ENCODE peak calls at places on chromosomes 5 and 9, in four cellular contexts. One of them, this sample, is unnamed.

GRCh38 chr9:34505370-34506120 is 17.2 kb downstream of the ENHO start:
- DNase-seq in PC-9: no peak
- DNase-seq in cardiac fibroblast: no peak
- DNase-seq in GM23338: no peak
- DNase-seq in this sample: no peak

GRCh38 chr5:34959323-34959722 is 30.0 kb downstream of the DNAJC21 start:
- DNase-seq in PC-9: peak; percentile 86
- DNase-seq in cardiac fibroblast: peak; percentile 15
- DNase-seq in GM23338: no peak
- DNase-seq in this sample: no peak

GRCh38 chr5:78328585-78329173 is 31.7 kb upstream of the SCAMP1 start:
- DNase-seq in PC-9: no peak
- DNase-seq in cardiac fibroblast: peak; percentile 50
- DNase-seq in GM23338: no peak
- DNase-seq in this sample: no peak

GRCh38 chr5:131379723-131380122 is 115.9 kb downstream of the CDC42SE2 start:
- DNase-seq in PC-9: no peak
- DNase-seq in cardiac fibroblast: peak; percentile 91
- DNase-seq in GM23338: no peak
- DNase-seq in this sample: no peak

GRCh38 chr5:172586118-172587060 is 54.7 kb upstream of the NEURL1B start:
- DNase-seq in PC-9: no peak
- DNase-seq in cardiac fibroblast: no peak
- DNase-seq in GM23338: peak; percentile 87
- DNase-seq in this sample: no peak

GRCh38 chr9:136220017-136220729 is 15.2 kb upstream of the LHX3 start:
- DNase-seq in PC-9: peak; percentile 63
- DNase-seq in cardiac fibroblast: peak; percentile 16
- DNase-seq in GM23338: no peak
- DNase-seq in this sample: no peak

GRCh38 chr5:52657231-52657645 is 130.5 kb upstream of the ITGA1 start:
- DNase-seq in PC-9: peak; percentile 43
- DNase-seq in cardiac fibroblast: peak; percentile 69
- DNase-seq in GM23338: peak; percentile 77
- DNase-seq in this sample: no peak

GRCh38 chr5:20469792-20470191 is 481.8 kb upstream of the CDH18 start:
- DNase-seq in PC-9: no peak
- DNase-seq in cardiac fibroblast: no peak
- DNase-seq in GM23338: no peak
- DNase-seq in this sample: no peak

GRCh38 chr5:13985736-13986418 is 41.4 kb upstream of the DNAH5 start:
- DNase-seq in PC-9: peak; percentile 88
- DNase-seq in cardiac fibroblast: peak; percentile 91
- DNase-seq in GM23338: no peak
- DNase-seq in this sample: no peak

GRCh38 chr5:84381501-84382362 is 2.9 kb downstream of the EDIL3 start:
- DNase-seq in PC-9: no peak
- DNase-seq in cardiac fibroblast: no peak
- DNase-seq in GM23338: no peak
- DNase-seq in this sample: no peak

GRCh38 chr9:88759374-88759773 is 224.4 kb downstream of the NXNL2 start:
- DNase-seq in PC-9: no peak
- DNase-seq in cardiac fibroblast: no peak
- DNase-seq in GM23338: no peak
- DNase-seq in this sample: no peak

DNA sequence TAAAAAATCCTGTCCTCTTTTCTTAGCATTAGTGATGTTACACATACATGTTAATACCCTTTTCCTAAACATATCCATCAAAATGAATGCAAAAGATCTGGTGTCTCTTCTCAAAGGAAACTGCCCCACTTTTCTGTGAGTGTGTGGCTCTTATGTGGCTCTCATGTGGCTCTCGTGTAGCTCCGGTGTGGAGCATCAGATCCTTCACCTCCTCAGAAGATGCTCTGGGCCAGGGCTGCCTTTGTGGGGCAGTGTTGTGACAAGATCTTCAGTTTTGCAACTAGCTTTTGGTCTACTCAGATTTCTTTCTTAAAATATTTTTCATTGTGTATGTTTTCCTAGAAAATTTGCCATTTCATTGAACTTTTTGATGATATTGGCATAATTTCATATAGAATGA is 19.3 kb downstream of the GARNL3 start:
- DNase-seq in PC-9: no peak
- DNase-seq in cardiac fibroblast: peak; percentile 68
- DNase-seq in GM23338: peak; percentile 40
- DNase-seq in this sample: no peak
- TF ChIP-seq CTCF in PC-9: peak; percentile 41
- TF ChIP-seq CTCF in cardiac fibroblast: peak; percentile 48
- TF ChIP-seq CTCF in GM23338: peak; percentile 19
- TF ChIP-seq CTCF in this sample: no peak

GRCh38 chr9:86947146-86948081 is at the start of gene GAS1:
- DNase-seq in PC-9: peak; percentile 72
- DNase-seq in cardiac fibroblast: peak; percentile 99
- DNase-seq in GM23338: peak; percentile 97
- DNase-seq in this sample: peak; percentile 76

GRCh38 chr9:86944974-86945867 is 2.1 kb downstream of the GAS1 start:
- DNase-seq in PC-9: no peak
- DNase-seq in cardiac fibroblast: peak; percentile 58
- DNase-seq in GM23338: peak; percentile 71
- DNase-seq in this sample: peak; percentile 57

GRCh38 chr9:86946712-86947145 is 577 bp downstream of the GAS1 start:
- DNase-seq in PC-9: no peak
- DNase-seq in cardiac fibroblast: peak; percentile 76
- DNase-seq in GM23338: no peak
- DNase-seq in this sample: no peak

GRCh38 chr9:86943871-86944240 is 3.5 kb downstream of the GAS1 start:
- DNase-seq in PC-9: no peak
- DNase-seq in cardiac fibroblast: no peak
- DNase-seq in GM23338: peak; percentile 6
- DNase-seq in this sample: no peak

GRCh38 chr9:86945868-86946711 is 1.2 kb downstream of the GAS1 start:
- DNase-seq in PC-9: peak; percentile 41
- DNase-seq in cardiac fibroblast: peak; percentile 82
- DNase-seq in GM23338: peak; percentile 73
- DNase-seq in this sample: peak; percentile 72
- TF ChIP-seq CTCF in PC-9: no peak
- TF ChIP-seq CTCF in cardiac fibroblast: no peak
- TF ChIP-seq CTCF in GM23338: no peak
- TF ChIP-seq CTCF in this sample: no peak

GRCh38 chr5:60699549-60700346 is at the start of gene DEPDC1B:
- DNase-seq in PC-9: peak; percentile 70
- DNase-seq in cardiac fibroblast: peak; percentile 91
- DNase-seq in GM23338: peak; percentile 95
- DNase-seq in this sample: peak; percentile 90
- TF ChIP-seq CTCF in PC-9: no peak
- TF ChIP-seq CTCF in cardiac fibroblast: peak; percentile 41
- TF ChIP-seq CTCF in GM23338: peak; percentile 35
- TF ChIP-seq CTCF in this sample: no peak

DNA sequence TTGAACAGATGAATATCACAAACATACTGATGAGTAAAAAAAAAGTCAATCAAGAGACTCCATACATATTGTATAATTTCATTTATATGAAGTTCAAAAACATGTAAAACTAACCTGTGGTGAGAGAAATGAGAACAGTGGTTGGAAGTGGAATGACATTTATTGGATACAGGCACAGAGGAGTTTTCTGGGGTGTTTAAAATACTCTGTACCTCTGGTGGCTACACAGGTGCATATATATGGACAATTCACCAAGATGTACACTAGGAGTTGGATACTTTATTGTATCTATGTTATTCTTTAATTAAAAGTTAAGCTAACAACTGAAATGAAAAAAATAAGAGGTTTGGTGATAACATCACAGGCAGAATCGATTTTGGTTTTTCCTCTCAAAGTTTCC is 14.1 kb downstream of the FOXD1 start:
- DNase-seq in PC-9: no peak
- DNase-seq in cardiac fibroblast: no peak
- DNase-seq in GM23338: no peak
- DNase-seq in this sample: no peak
- TF ChIP-seq CTCF in PC-9: peak; percentile 25
- TF ChIP-seq CTCF in cardiac fibroblast: no peak
- TF ChIP-seq CTCF in GM23338: no peak
- TF ChIP-seq CTCF in this sample: no peak

GRCh38 chr5:130138406-130139060 is 234.3 kb downstream of the CHSY3 start:
- DNase-seq in PC-9: no peak
- DNase-seq in cardiac fibroblast: peak; percentile 43
- DNase-seq in GM23338: no peak
- DNase-seq in this sample: no peak

GRCh38 chr5:130136300-130136699 is 232.0 kb downstream of the CHSY3 start:
- DNase-seq in PC-9: no peak
- DNase-seq in cardiac fibroblast: peak; percentile 55
- DNase-seq in GM23338: no peak
- DNase-seq in this sample: no peak

GRCh38 chr5:130141689-130142320 is 237.5 kb downstream of the CHSY3 start:
- DNase-seq in PC-9: no peak
- DNase-seq in cardiac fibroblast: peak; percentile 66
- DNase-seq in GM23338: peak; percentile 67
- DNase-seq in this sample: peak; percentile 60
- TF ChIP-seq CTCF in PC-9: peak; percentile 59
- TF ChIP-seq CTCF in cardiac fibroblast: peak; percentile 92
- TF ChIP-seq CTCF in GM23338: peak; percentile 83
- TF ChIP-seq CTCF in this sample: no peak

GRCh38 chr5:15995206-15996052 is 184.2 kb downstream of the MARCHF11 start:
- DNase-seq in PC-9: no peak
- DNase-seq in cardiac fibroblast: peak; percentile 62
- DNase-seq in GM23338: peak; percentile 72
- DNase-seq in this sample: no peak
- TF ChIP-seq CTCF in PC-9: peak; percentile 57
- TF ChIP-seq CTCF in cardiac fibroblast: peak; percentile 57
- TF ChIP-seq CTCF in GM23338: peak; percentile 72
- TF ChIP-seq CTCF in this sample: peak; percentile 67

DNA sequence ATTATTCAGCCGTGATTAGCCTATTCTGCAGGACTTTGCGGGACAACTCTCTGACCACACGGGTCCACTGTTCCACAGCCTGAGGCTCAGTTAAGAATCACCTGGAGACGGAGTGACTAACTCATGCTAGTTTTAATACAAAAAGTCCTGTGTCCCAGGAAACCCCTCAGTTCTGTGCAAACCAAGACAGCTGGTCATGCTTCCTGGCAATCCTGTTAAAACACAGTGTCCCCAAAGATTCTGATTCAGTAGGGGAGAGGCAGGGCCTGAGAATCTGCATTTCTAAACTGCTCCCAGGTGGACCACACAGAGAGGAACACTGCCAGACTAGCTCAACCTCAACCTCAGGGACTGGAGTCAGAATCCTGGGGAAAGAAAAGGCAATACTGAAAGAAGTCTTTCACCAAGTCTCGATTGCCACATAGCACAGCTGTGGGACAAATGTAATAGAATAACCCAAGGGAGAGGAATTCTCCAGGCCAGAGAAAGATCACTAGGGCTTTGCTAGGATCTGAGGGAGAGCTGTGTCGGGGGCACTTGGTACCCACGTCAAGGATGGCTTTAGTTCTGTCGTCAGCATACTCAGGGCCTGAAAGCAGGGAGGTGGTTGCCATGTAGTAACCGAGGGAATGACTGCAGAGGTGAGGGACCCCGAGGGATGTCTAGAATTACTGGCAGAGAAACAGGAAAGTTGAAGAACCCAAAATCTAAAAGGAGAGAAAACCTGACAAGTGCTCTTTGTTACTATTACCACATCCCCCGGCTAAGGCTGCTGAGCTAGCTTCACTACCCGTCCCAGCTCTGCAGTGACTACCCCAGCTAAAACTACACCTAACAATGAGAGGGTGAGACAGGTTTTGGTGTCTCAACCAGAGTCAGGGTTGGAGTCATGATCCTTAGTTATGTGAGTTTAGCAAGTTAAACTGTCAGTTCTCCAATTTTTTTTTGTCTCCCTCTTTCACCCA is 8.6 kb downstream of the SUSD1 start:
- DNase-seq in PC-9: peak; percentile 83
- DNase-seq in cardiac fibroblast: no peak
- DNase-seq in GM23338: peak; percentile 52
- DNase-seq in this sample: no peak
- TF ChIP-seq CTCF in PC-9: no peak
- TF ChIP-seq CTCF in cardiac fibroblast: peak; percentile 21
- TF ChIP-seq CTCF in GM23338: no peak
- TF ChIP-seq CTCF in this sample: no peak

This sample was measured in endothelial cell.